ENCODE peak calls at places on chromosomes 12 and 14, in five cellular contexts. J is GM12865, K is cardiac fibroblast, L is choroid plexus epithelial cell, T is IMR-90. Y is an unnamed sample.

GRCh38 chr12:128258866-128259555 is 8.0 kb upstream of the TMEM132C start:
- DNase-seq in J (no peak), K (no peak), L (no peak), T (no peak), Y (no peak)

GRCh38 chr12:45273717-45274271 is 57.9 kb downstream of the ANO6 start:
- DNase-seq in J (no peak), K (peak; percentile 95), L (peak; percentile 90), T (peak; percentile 98), Y (peak; percentile 99)

GRCh38 chr12:6855322-6855721 is 3.4 kb downstream of the USP5 start:
- DNase-seq in J (no peak), K (no peak), L (no peak), T (no peak), Y (no peak)

GRCh38 chr12:95131589-95132335 is 58.3 kb upstream of the NR2C1 start:
- DNase-seq in J (no peak), K (peak; percentile 29), L (peak; percentile 72), T (no peak), Y (no peak)

GRCh38 chr14:67221248-67221981 is 19.8 kb upstream of the PALS1 start:
- DNase-seq in J (no peak), K (peak; percentile 76), L (peak; percentile 79), T (peak; percentile 80), Y (peak; percentile 42)

GRCh38 chr14:58788655-58789054 is 150.9 kb downstream of the DACT1 start:
- DNase-seq in J (no peak), K (no peak), L (no peak), T (no peak), Y (no peak)

GRCh38 chr12:50032516-50033316 is 7.4 kb upstream of the RACGAP1 start:
- DNase-seq in J (no peak), K (no peak), L (no peak), T (no peak), Y (no peak)

GRCh38 chr12:89731614-89732013 is 23.0 kb upstream of the ATP2B1 start:
- DNase-seq in J (no peak), K (peak; percentile 90), L (peak; percentile 89), T (peak; percentile 82), Y (peak; percentile 65)

GRCh38 chr12:66813137-66813867 is 134.4 kb upstream of the GRIP1 start:
- DNase-seq in J (no peak), K (no peak), L (no peak), T (no peak), Y (peak; percentile 69)

GRCh38 chr12:93704122-93704521 is 26.9 kb downstream of the CRADD start:
- DNase-seq in J (peak; percentile 24), K (no peak), L (no peak), T (no peak), Y (no peak)

GRCh38 chr14:33569844-33570716 is 380.8 kb downstream of the EGLN3 start:
- DNase-seq in J (no peak), K (peak; percentile 51), L (peak; percentile 53), T (no peak), Y (peak; percentile 46)

GRCh38 chr14:68544150-68544892 is 248.5 kb downstream of the ZFP36L1 start:
- DNase-seq in J (no peak), K (peak; percentile 99), L (peak; percentile 98), T (peak; percentile 100), Y (peak; percentile 99)

GRCh38 chr14:94560782-94561655 is at the start of gene SERPINA4:
- DNase-seq in J (no peak), K (no peak), L (no peak), T (no peak), Y (no peak)

GRCh38 chr14:41993687-41994086 is 387.0 kb downstream of the LRFN5 start:
- DNase-seq in J (no peak), K (no peak), L (no peak), T (no peak), Y (no peak)

GRCh38 chr14:25945746-25946145 is 652.1 kb downstream of the NOVA1 start:
- DNase-seq in J (no peak), K (no peak), L (no peak), T (no peak), Y (no peak)

GRCh38 chr14:25942090-25942489 is 655.7 kb downstream of the NOVA1 start:
- DNase-seq in J (no peak), K (no peak), L (no peak), T (no peak), Y (no peak)

GRCh38 chr14:25944020-25944419 is 653.8 kb downstream of the NOVA1 start:
- DNase-seq in J (no peak), K (no peak), L (no peak), T (no peak), Y (no peak)

GRCh38 chr14:25943329-25943728 is 654.5 kb downstream of the NOVA1 start:
- DNase-seq in J (no peak), K (no peak), L (peak; percentile 4), T (no peak), Y (no peak)
- TF ChIP-seq CTCF in J (no peak), K (no peak), L (peak; percentile 31), T (no peak), Y (no peak)

DNA sequence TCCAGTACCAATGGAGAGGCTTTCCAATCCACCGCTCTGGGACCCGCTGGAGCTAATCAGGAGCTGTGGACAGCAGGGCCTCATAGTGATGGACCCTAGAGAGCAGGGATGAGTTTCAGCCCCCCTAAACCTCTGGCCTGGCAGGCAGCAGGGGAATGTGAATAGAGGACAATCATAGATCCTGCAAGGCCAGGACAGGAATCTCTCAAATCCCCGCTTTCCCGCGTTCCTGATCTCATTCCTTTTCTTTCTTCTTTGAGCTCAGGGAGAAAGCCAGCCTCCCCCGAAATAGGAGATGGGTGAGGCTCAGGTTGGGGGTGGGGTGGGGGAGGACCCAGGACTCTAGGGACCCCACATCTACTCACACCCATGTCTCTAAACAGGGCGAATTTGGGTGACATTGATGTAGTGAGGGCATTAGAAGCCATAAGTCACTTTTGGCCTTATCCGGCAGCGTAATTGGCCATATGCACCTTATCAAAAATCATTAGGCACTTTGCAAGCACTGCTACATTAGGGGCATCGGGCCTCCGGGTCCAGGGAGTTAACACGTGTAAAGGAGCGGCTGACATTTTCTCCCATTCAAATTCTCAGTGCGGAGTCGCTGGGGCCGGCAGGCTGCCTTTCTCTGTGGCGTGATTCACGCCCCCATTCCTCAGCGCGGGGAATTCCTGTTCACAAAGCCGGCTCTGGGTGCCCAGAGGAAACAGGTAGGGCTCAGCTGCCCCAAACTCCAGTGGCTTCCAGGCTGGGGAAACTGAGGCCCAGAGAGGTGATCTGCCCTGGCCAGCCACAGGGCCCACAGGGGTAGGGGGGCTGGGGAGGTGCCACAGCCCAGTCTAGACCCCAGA is 1.6 kb downstream of the LHX5 start:
- DNase-seq in J (no peak), K (no peak), L (no peak), T (no peak), Y (no peak)
- H3K4me3 ChIP-seq in J (no peak overlapping the region), K (no peak overlapping the region), L (no peak overlapping the region), T (no peak overlapping the region), Y (no peak overlapping the region)

GRCh38 chr14:105851716-105852377 is 325.5 kb downstream of the TMEM121 start:
- DNase-seq in J (no peak), K (no peak), L (no peak), T (no peak), Y (no peak)
- TF ChIP-seq CTCF in J (no peak), K (no peak), L (no peak), T (no peak), Y (no peak)

GRCh38 chr14:24198845-24199524 is 3.7 kb upstream of the TM9SF1 start:
- DNase-seq in J (no peak), K (no peak), L (no peak), T (no peak), Y (no peak)

GRCh38 chr14:24196071-24197061 is 1.1 kb upstream of the TM9SF1 start:
- DNase-seq in J (peak; percentile 75), K (peak; percentile 35), L (peak; percentile 35), T (peak; percentile 22), Y (peak; percentile 19)

GRCh38 chr14:24194873-24195185 is 412 bp downstream of the TM9SF1 start:
- DNase-seq in J (no peak), K (no peak), L (no peak), T (no peak), Y (no peak)

GRCh38 chr14:24195186-24196070 is at the start of gene TM9SF1:
- DNase-seq in J (peak; percentile 96), K (peak; percentile 89), L (peak; percentile 92), T (peak; percentile 87), Y (peak; percentile 69)

GRCh38 chr14:24197066-24197465 is 1.8 kb upstream of the TM9SF1 start:
- DNase-seq in J (no peak), K (no peak), L (no peak), T (no peak), Y (no peak)
- H3K4me3 ChIP-seq in J (peak overlapping the region; percentile 77), K (no peak overlapping the region), L (no peak overlapping the region), T (no peak overlapping the region), Y (no peak overlapping the region)

GRCh38 chr14:61080591-61081010 is 99.6 kb downstream of the SLC38A6 start:
- DNase-seq in J (peak; percentile 87), K (peak; percentile 30), L (peak; percentile 40), T (peak; percentile 83), Y (no peak)
- TF ChIP-seq CTCF in J (no peak), K (no peak), L (no peak), T (no peak), Y (no peak)